ENCODE peak calls at places on chromosomes 7 and 10, in ten cellular contexts. R is iris pigment epithelial cell; A is mesendoderm; C is SW 1271; S is stimulated activated CD8-positive, alpha-beta memory T cell treated with anti-CD3 and anti-CD28 coated beads, Interleukin-7, amount 100 ng/mL, for 4 hours; F is brain microvascular endothelial cell; N is AG09309; H is T-helper 1 cell; J is activated B cell treated with CpG ODN at 0.5 μM for 24 hours; V is neuronal stem cell. Z is an unnamed sample.

GRCh38 chr7:324011-324410 is 34.0 kb downstream of the FOXL3 start:
- DNase-seq in R (no peak), A (no peak), C (no peak), S (no peak), F (no peak), N (no peak), H (no peak), J (no peak), V (no peak), Z (no peak)

GRCh38 chr10:71449026-71449425 is 52.3 kb downstream of the CDH23 start:
- DNase-seq in R (no peak), A (no peak), C (no peak), S (no peak), F (no peak), N (no peak), H (no peak), J (no peak), V (no peak), Z (no peak)

GRCh38 chr10:96478317-96478716 is 35.4 kb downstream of the TLL2 start:
- DNase-seq in R (peak), A (no peak), C (no peak), S (no peak), F (no peak), N (no peak), H (no peak), J (no peak), V (no peak), Z (no peak)

GRCh38 chr7:29035044-29035740 is 77.1 kb upstream of the TRIL start:
- DNase-seq in R (peak), A (peak), C (peak), S (no peak), F (peak), N (peak), H (no peak), J (no peak), V (no peak), Z (no peak)

GRCh38 chr7:84277628-84278224 is 83.1 kb upstream of the SEMA3A start:
- DNase-seq in R (no peak), A (peak), C (no peak), S (no peak), F (no peak), N (no peak), H (no peak), J (no peak), V (peak), Z (no peak)

GRCh38 chr7:158449942-158450341 is 137.7 kb downstream of the PTPRN2 start:
- DNase-seq in R (no peak), A (no peak), C (no peak), S (no peak), F (no peak), N (no peak), H (no peak), J (no peak), V (no peak), Z (no peak)

GRCh38 chr10:98030093-98030821 is at the start of gene CRTAC1:
- DNase-seq in R (peak), A (peak), C (no peak), S (no peak), F (no peak), N (no peak), H (no peak), J (no peak), V (peak), Z (peak)

GRCh38 chr10:132187421-132188138 is 832 bp downstream of the DPYSL4 start:
- DNase-seq in R (no peak), A (no peak), C (no peak), S (no peak), F (no peak), N (no peak), H (no peak), J (no peak), V (no peak), Z (peak)

GRCh38 chr7:12322287-12322902 is 81.3 kb downstream of the VWDE start:
- DNase-seq in R (peak), A (peak), C (peak), S (no peak), F (peak), N (no peak), H (no peak), J (no peak), V (no peak), Z (no peak)

GRCh38 chr7:67309764-67310548 is 313.3 kb downstream of the TYW1 start:
- DNase-seq in R (peak), A (no peak), C (no peak), S (no peak), F (no peak), N (no peak), H (no peak), J (no peak), V (no peak), Z (no peak)

Z was measured in HEK293T.